ENCODE peak calls at places on chromosomes 1 and 21, in eight cellular contexts. S, R, L, X, Z, K, M and O are unnamed samples.

GRCh38 chr1:230204852-230205251 is 137.8 kb downstream of the GALNT2 start:
- DNase-seq in X (no peak), R (no peak), S (no peak), Z (peak; percentile 66), L (no peak), M (no peak), K (peak; percentile 42), O (no peak)

GRCh38 chr1:162079023-162079422 is 9.5 kb downstream of the NOS1AP start:
- DNase-seq in K (no peak), M (no peak), X (no peak), S (no peak), R (no peak), L (no peak), Z (no peak), O (no peak)

GRCh38 chr1:211606327-211606913 is 27.5 kb upstream of the SLC30A1 start:
- DNase-seq in Z (no peak), X (no peak), S (no peak), L (no peak), R (no peak), K (no peak), M (no peak), O (no peak)

GRCh38 chr1:240619357-240619756 is 7.4 kb upstream of the GREM2 start:
- DNase-seq in S (no peak), K (no peak), M (no peak), R (no peak), X (no peak), L (no peak), Z (no peak), O (no peak)

GRCh38 chr1:20787775-20788488 is 825 bp upstream of the HP1BP3 start:
- DNase-seq in K (peak; percentile 31), R (no peak), L (no peak), M (no peak), S (no peak), Z (no peak), X (no peak), O (no peak)

GRCh38 chr1:111486431-111486830 is 12.6 kb downstream of the C1orf162 start:
- DNase-seq in R (no peak), K (no peak), L (no peak), Z (no peak), S (no peak), X (no peak), M (no peak), O (no peak)

GRCh38 chr1:169115891-169116585 is 9.5 kb downstream of the ATP1B1 start:
- DNase-seq in R (peak; percentile 44), K (peak; percentile 79), M (peak; percentile 77), Z (peak; percentile 86), X (no peak), L (peak; percentile 63), S (peak; percentile 10), O (no peak)

GRCh38 chr1:218969021-218969420 is 204.7 kb upstream of the LYPLAL1 start:
- DNase-seq in R (no peak), M (no peak), K (no peak), L (no peak), Z (no peak), S (no peak), X (no peak), O (no peak)

GRCh38 chr1:203186446-203187305 is at the start of gene CHI3L1:
- DNase-seq in M (peak; percentile 64), S (no peak), R (no peak), X (no peak), K (peak; percentile 48), L (no peak), Z (no peak), O (no peak)

GRCh38 chr1:30690115-30690645 is 33.2 kb downstream of the MATN1 start:
- DNase-seq in R (no peak), L (no peak), Z (no peak), S (no peak), K (no peak), X (no peak), M (peak; percentile 48), O (no peak)

GRCh38 chr1:41078616-41079015 is 57.1 kb upstream of the SLFNL1 start:
- DNase-seq in X (no peak), K (no peak), R (no peak), Z (no peak), M (no peak), S (no peak), L (no peak), O (no peak)

GRCh38 chr1:60727553-60727952 is 354.8 kb upstream of the NFIA start:
- DNase-seq in X (no peak), S (no peak), R (no peak), K (no peak), M (no peak), L (no peak), Z (no peak), O (no peak)

GRCh38 chr1:32798679-32799416 is 18.3 kb downstream of the YARS1 start:
- DNase-seq in R (no peak), M (no peak), K (no peak), X (no peak), L (no peak), S (no peak), Z (no peak), O (no peak)

GRCh38 chr1:81834921-81835698 is 34.4 kb downstream of the ADGRL2 start:
- DNase-seq in X (no peak), M (no peak), S (no peak), R (no peak), K (no peak), Z (no peak), L (peak; percentile 39), O (no peak)

GRCh38 chr1:18554597-18554996 is 73.9 kb downstream of the KLHDC7A start:
- DNase-seq in M (no peak), K (no peak), R (no peak), Z (peak; percentile 49), L (no peak), X (no peak), S (no peak), O (no peak)

GRCh38 chr1:159181328-159182024 is 10.1 kb downstream of the CADM3 start:
- DNase-seq in M (no peak), X (no peak), Z (no peak), R (no peak), L (no peak), S (no peak), K (no peak), O (no peak)

GRCh38 chr21:45823100-45823681 is 158.4 kb upstream of the COL6A1 start:
- DNase-seq in R (no peak), K (no peak), X (no peak), M (peak; percentile 52), Z (no peak), S (no peak), L (no peak), O (peak; percentile 58)

GRCh38 chr1:117077267-117077666 is 17.1 kb downstream of the TTF2 start:
- DNase-seq in Z (no peak), S (no peak), L (no peak), R (no peak), X (no peak), K (no peak), M (no peak), O (no peak)

GRCh38 chr1:156230102-156230501 is 11.9 kb upstream of the BGLAP start:
- DNase-seq in L (no peak), R (no peak), S (no peak), X (no peak), Z (no peak), M (no peak), K (no peak), O (no peak)

DNA sequence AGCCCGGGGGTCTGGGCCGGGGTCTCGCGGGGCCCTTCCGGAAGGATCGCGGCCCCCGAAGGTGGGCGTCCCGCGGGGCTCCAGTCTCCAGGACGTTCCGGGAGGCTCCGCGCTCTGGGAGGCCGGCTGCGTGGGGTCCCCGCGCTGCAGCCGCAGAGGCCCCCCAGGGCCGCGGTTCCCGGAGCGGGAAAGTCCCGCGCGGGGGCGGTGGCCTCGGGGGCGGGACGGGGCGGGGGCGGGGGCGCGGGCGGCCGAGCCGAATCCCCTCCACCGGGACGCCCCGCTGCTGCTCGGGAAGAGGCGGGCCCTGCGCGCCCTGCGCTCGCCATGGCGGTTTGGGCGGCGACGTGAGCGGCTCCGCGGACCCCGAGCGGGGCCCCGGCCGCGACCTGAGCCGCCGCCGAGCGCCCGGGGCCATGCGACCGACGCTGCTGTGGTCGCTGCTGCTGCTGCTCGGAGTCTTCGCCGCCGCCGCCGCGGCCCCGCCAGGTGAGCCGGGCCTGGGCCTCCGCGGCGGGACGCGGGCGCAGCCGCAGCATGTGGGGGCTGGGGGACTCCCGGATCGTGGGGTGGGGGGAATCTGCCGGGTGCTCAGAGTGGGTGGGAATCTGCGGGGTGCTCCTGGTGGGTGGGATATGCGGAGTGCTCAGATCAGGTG is at the start of gene IFNGR2:
- DNase-seq in R (peak; percentile 92), X (peak; percentile 58), S (no peak), L (peak; percentile 59), M (peak; percentile 70), K (peak; percentile 42), Z (peak; percentile 43), O (no peak)
- TF ChIP-seq POLR2A in R (peak; percentile 64), X (peak; percentile 16), S (peak; percentile 27), L (no peak), M (no peak), K (no peak), Z (no peak), O (no peak)

GRCh38 chr1:26035203-26035958 is 10.5 kb downstream of the SLC30A2 start:
- DNase-seq in M (peak; percentile 97), X (peak; percentile 94), R (peak; percentile 96), K (peak; percentile 99), L (peak; percentile 96), Z (peak; percentile 97), S (peak; percentile 64), O (peak; percentile 95)
- TF ChIP-seq POLR2A in M (peak; percentile 53), X (peak; percentile 75), R (peak; percentile 77), K (peak; percentile 99), L (peak; percentile 98), Z (no peak), S (peak; percentile 44), O (peak; percentile 68)

GRCh38 chr1:209879539-209879938 is 51.8 kb downstream of the UTP25 start:
- DNase-seq in X (no peak), R (peak; percentile 36), M (no peak), S (no peak), L (no peak), Z (no peak), K (no peak), O (no peak)
- TF ChIP-seq POLR2A in X (no peak), R (no peak), M (no peak), S (no peak), L (no peak), Z (no peak), K (no peak), O (no peak)

GRCh38 chr1:166350490-166350889 is 183.7 kb upstream of the FAM78B start:
- DNase-seq in Z (no peak), M (no peak), K (no peak), L (no peak), R (no peak), S (no peak), X (no peak), O (no peak)

GRCh38 chr1:166353162-166353561 is 186.4 kb upstream of the FAM78B start:
- DNase-seq in X (no peak), R (no peak), Z (no peak), S (no peak), M (no peak), L (no peak), K (no peak), O (no peak)

GRCh38 chr1:166351676-166352075 is 184.9 kb upstream of the FAM78B start:
- DNase-seq in L (no peak), S (no peak), K (no peak), Z (no peak), X (no peak), M (no peak), R (no peak), O (no peak)

DNA sequence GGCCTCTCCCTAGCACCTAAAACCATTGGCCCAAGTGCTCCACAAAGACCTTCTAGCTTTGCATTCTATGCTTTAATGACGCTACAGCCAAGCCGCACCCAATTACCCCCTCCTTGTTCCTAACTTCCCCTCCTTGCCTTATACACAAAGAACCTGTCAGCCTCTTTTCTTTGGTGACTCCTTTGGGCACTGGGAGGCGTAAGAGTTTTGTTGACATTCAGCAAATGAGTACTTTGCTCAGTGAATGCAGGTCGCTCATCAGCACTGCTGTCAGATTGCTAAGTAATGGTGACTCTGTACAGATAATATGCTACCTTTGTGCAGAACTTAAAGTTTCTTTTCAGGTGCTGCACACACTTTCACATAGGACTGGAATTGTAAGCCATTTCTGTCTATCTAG is 187.6 kb upstream of the FAM78B start:
- DNase-seq in L (no peak), R (no peak), S (no peak), Z (no peak), K (no peak), M (no peak), X (no peak), O (no peak)
- TF ChIP-seq POLR2A in L (no peak), R (no peak), S (no peak), Z (no peak), K (no peak), M (no peak), X (no peak), O (no peak)